ENCODE peak calls at places on chromosomes 13 and 19, in five cellular contexts. A, V, S, M and Z are unnamed samples.
A peak's percentile ranks its signal among the peaks of the same experiment; 100 is the strongest.

GRCh38 chr19:39870171-39870971 is 24.2 kb upstream of the FBL start:
- DNase-seq in A (no peak), V (no peak), S (no peak), M (no peak), Z (no peak)

GRCh38 chr13:97986841-97987240 is 33.4 kb downstream of the IPO5 start:
- DNase-seq in A (no peak), V (no peak), S (no peak), M (no peak), Z (no peak)

GRCh38 chr13:32504876-32505275 is 33.7 kb downstream of the N4BP2L2 start:
- DNase-seq in A (no peak), V (no peak), S (no peak), M (no peak), Z (no peak)

GRCh38 chr13:48969685-48970084 is 6.0 kb upstream of the FNDC3A start:
- DNase-seq in A (no peak), V (no peak), S (no peak), M (no peak), Z (no peak)

GRCh38 chr13:110070511-110071120 is 236.3 kb downstream of the COL4A1 start:
- DNase-seq in A (peak; percentile 24), V (peak; percentile 90), S (no peak), M (no peak), Z (no peak)

GRCh38 chr19:49635530-49636229 is 4.3 kb downstream of the RRAS start:
- DNase-seq in A (no peak), V (no peak), S (no peak), M (no peak), Z (no peak)

GRCh38 chr13:51065372-51066090 is 45.5 kb downstream of the C13orf42 start:
- DNase-seq in A (no peak), V (no peak), S (no peak), M (no peak), Z (no peak)

GRCh38 chr13:81493144-81493543 is 1152.2 kb upstream of the SPRY2 start:
- DNase-seq in A (no peak), V (no peak), S (no peak), M (no peak), Z (no peak)

GRCh38 chr19:33219261-33219812 is 6.3 kb downstream of the SLC7A10 start:
- DNase-seq in A (no peak), V (no peak), S (no peak), M (no peak), Z (no peak)

GRCh38 chr19:52343548-52343947 is 7.5 kb downstream of the ZNF610 start:
- DNase-seq in A (no peak), V (no peak), S (peak; percentile 65), M (peak; percentile 55), Z (no peak)

GRCh38 chr13:26785845-26786630 is 25.5 kb upstream of the GPR12 start:
- DNase-seq in A (no peak), V (no peak), S (no peak), M (no peak), Z (peak; percentile 50)

GRCh38 chr13:26784704-26785639 is 24.4 kb upstream of the GPR12 start:
- DNase-seq in A (no peak), V (no peak), S (no peak), M (no peak), Z (peak; percentile 50)

GRCh38 chr13:26787961-26788360 is 27.4 kb upstream of the GPR12 start:
- DNase-seq in A (no peak), V (no peak), S (no peak), M (no peak), Z (no peak)

DNA sequence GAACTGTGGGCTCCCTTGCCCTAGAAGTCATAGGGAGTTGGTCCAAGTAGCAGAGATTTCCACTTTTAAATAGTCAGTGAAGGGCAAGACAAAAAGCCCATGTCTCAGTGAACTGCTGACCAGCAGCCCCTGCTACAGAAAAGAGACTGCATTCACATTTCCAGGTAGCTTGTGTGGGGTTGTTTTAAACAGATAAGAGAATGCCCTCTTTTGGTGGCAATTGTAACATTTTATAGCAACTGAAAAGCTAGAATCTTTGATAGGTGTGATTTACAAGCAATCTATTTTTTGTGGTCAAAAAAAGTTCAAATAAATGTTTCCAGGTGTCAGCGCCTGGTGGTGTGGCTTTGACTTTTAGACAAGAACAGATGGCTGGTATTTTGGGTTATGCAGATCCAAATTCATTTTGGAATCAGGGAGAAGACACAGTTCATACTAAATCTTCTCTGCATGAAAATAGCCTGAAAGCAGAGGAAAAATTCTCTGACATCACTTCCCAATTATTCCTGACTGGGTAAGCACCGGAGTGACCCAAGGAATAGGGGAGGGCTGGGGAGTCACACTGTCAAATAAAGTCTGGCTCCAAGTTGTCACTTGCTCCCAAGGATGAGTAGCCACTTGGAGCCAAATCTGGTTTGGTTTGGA is 26.2 kb upstream of the GPR12 start:
- DNase-seq in A (no peak), V (no peak), S (no peak), M (no peak), Z (no peak)
- TF ChIP-seq CTCF in A (no peak), V (no peak), S (no peak), M (no peak), Z (no peak)

DNA sequence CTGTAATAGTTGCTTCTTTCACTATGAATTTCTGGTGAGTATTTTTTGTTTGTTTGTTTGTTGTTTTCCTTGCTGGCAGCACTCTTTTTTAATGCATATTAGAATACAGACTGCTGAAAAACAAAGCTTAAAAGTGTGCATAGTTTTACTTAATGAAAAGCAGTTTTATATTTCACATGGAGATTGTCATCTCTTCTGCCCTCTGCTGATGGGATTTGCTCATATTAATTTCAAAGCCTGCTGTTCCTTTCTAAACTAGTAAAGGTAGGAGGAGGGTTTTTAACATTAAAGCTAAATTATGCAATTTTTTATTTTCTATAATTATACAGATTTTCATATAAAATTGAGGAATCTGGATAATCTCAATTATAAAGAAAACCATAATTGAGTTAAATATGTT is 692.6 kb upstream of the SLITRK1 start:
- DNase-seq in A (no peak), V (peak; percentile 17), S (no peak), M (no peak), Z (no peak)
- TF ChIP-seq CTCF in A (peak; percentile 52), V (peak; percentile 62), S (no peak), M (no peak), Z (no peak)

GRCh38 chr19:22623841-22624221 is 10.3 kb upstream of the ZNF492 start:
- DNase-seq in A (no peak), V (no peak), S (no peak), M (no peak), Z (no peak)

GRCh38 chr19:22625266-22626035 is 8.7 kb upstream of the ZNF492 start:
- DNase-seq in A (no peak), V (no peak), S (no peak), M (no peak), Z (no peak)

GRCh38 chr19:22620912-22621311 is 13.2 kb upstream of the ZNF492 start:
- DNase-seq in A (no peak), V (no peak), S (no peak), M (no peak), Z (no peak)

GRCh38 chr19:22622020-22622419 is 12.1 kb upstream of the ZNF492 start:
- DNase-seq in A (no peak), V (no peak), S (no peak), M (no peak), Z (no peak)

GRCh38 chr19:22622901-22623840 is 11.0 kb upstream of the ZNF492 start:
- DNase-seq in A (no peak), V (no peak), S (no peak), M (peak; percentile 71), Z (no peak)
- TF ChIP-seq CTCF in A (no peak), V (no peak), S (no peak), M (no peak), Z (no peak)

GRCh38 chr19:35331551-35332214 is 2.7 kb downstream of the CD22 start:
- DNase-seq in A (no peak), V (no peak), S (no peak), M (no peak), Z (no peak)

GRCh38 chr19:35330475-35330874 is 1.5 kb downstream of the CD22 start:
- DNase-seq in A (no peak), V (no peak), S (no peak), M (no peak), Z (peak; percentile 76)

GRCh38 chr19:35329323-35329722 is 336 bp downstream of the CD22 start:
- DNase-seq in A (no peak), V (no peak), S (no peak), M (no peak), Z (no peak)

GRCh38 chr19:35328851-35329285 is at the start of gene CD22:
- DNase-seq in A (no peak), V (no peak), S (no peak), M (no peak), Z (peak; percentile 68)

GRCh38 chr19:35327642-35328041 is 1.3 kb upstream of the CD22 start:
- DNase-seq in A (no peak), V (no peak), S (no peak), M (no peak), Z (no peak)
- TF ChIP-seq CTCF in A (peak; percentile 21), V (peak; percentile 44), S (no peak), M (no peak), Z (no peak)

DNA sequence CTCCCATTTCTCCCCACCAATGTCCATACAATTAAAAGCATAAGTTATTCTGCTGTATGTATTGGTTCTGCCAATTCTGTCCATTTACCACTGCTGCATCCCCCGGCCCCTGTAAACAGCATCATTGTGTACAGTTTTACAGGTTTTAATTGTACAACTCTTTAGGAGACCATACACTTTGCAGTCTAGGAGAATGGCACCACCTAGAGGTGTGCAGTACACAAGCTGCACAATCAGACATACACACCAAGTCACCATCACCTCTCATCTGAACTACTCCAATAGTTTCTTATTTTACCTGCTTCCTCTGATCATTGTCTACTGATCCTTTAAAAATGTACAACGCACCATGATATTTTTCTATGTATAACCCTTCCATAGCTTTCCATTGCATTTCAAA is 855.9 kb upstream of the KLHL1 start:
- DNase-seq in A (no peak), V (no peak), S (no peak), M (no peak), Z (no peak)
- TF ChIP-seq CTCF in A (peak; percentile 27), V (no peak), S (no peak), M (no peak), Z (no peak)

GRCh38 chr19:4467835-4468234 is 4.3 kb upstream of the HDGFL2 start:
- DNase-seq in A (no peak), V (no peak), S (no peak), M (no peak), Z (no peak)
- TF ChIP-seq CTCF in A (no peak), V (no peak), S (no peak), M (no peak), Z (no peak)

GRCh38 chr13:111474136-111475002 is 153.9 kb downstream of the TEX29 start:
- DNase-seq in A (peak; percentile 2), V (no peak), S (no peak), M (no peak), Z (no peak)
- TF ChIP-seq CTCF in A (peak; percentile 55), V (peak; percentile 59), S (peak; percentile 51), M (no peak), Z (no peak)

DNA sequence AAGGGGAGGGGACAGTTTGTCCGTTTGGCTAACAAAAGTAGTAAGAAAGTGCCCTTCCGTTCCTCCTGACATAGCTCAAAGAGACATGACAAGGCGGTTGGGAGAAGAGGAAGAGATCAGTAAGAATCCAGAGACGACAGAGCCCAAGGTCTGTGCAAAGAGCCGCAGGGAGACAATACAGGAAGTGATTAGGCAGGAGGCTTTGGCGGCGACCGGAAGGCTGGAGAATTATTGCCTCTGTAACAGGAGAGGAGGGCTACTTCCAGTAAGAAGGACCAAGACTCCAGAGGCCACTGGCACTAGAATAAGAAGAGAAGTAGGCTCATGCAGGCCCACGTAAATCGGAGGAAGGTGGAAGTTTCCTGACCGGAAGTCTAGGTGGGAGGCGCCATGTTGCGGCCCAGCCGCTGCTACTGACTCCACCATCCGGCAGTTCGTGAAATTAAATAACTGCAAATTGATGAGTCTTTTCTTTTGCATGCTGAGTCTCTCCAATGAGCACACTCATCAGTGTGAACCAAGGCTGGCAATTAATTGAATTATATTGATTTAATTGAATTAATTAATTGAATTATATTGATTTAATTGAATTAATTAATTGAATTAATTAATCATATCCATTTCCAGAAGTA is 9.9 kb downstream of the RFX2 start:
- DNase-seq in A (no peak), V (no peak), S (peak; percentile 63), M (no peak), Z (peak; percentile 37)
- TF ChIP-seq CTCF in A (no peak), V (no peak), S (no peak), M (no peak), Z (no peak)